ENCODE peak calls at places on chromosomes 3 and 15, in eight cellular contexts. H, U, P, L, D, X, Z and E are unnamed samples.

GRCh38 chr15:80773122-80773551 is 6.0 kb upstream of the CEMIP start:
- DNase-seq in Z (no peak), P (no peak), U (no peak), X (no peak), H (no peak), L (no peak), D (no peak), E (peak)

GRCh38 chr3:135868801-135869200 is 96.7 kb upstream of the PPP2R3A start:
- DNase-seq in X (no peak), L (no peak), Z (no peak), H (no peak), D (no peak), P (no peak), U (no peak), E (no peak)

GRCh38 chr15:73078722-73079121 is 26.5 kb downstream of the NEO1 start:
- DNase-seq in L (no peak), D (no peak), U (no peak), P (no peak), Z (no peak), H (no peak), X (no peak), E (peak)

GRCh38 chr3:32422943-32423342 is 31.3 kb downstream of the CMTM7 start:
- DNase-seq in L (no peak), Z (peak), D (no peak), X (no peak), H (no peak), P (no peak), U (no peak), E (no peak)

GRCh38 chr15:67731112-67731761 is 94.1 kb upstream of the SKOR1 start:
- DNase-seq in Z (no peak), X (peak), L (no peak), H (no peak), U (no peak), P (no peak), D (no peak), E (peak)

GRCh38 chr3:140972833-140973232 is 31.2 kb downstream of the SLC25A36 start:
- DNase-seq in H (no peak), P (no peak), Z (no peak), X (no peak), U (no peak), L (peak), D (no peak), E (peak)

GRCh38 chr15:58378241-58379085 is 53.3 kb upstream of the LIPC start:
- DNase-seq in U (no peak), H (no peak), D (no peak), Z (no peak), L (no peak), P (no peak), X (no peak), E (peak)

GRCh38 chr15:90309050-90309449 is 43.0 kb upstream of the ZNF774 start:
- DNase-seq in X (no peak), L (no peak), U (no peak), H (no peak), Z (no peak), D (no peak), P (no peak), E (no peak)

GRCh38 chr3:197001972-197002700 is 27.5 kb downstream of the MELTF start:
- DNase-seq in Z (no peak), L (no peak), H (peak), U (no peak), P (peak), X (no peak), D (no peak), E (no peak)

GRCh38 chr15:40454904-40455391 is 14.2 kb downstream of the BAHD1 start:
- DNase-seq in X (peak), D (no peak), H (no peak), P (no peak), U (no peak), Z (no peak), L (no peak), E (no peak)

GRCh38 chr3:18771931-18772330 is 346.8 kb upstream of the SATB1 start:
- DNase-seq in P (no peak), H (no peak), X (no peak), D (no peak), U (no peak), Z (no peak), L (no peak), E (no peak)